ENCODE peak calls at places on chromosomes 1 and 21, in ten cellular contexts. S, I, X, F, O, W, U, M, P and C are unnamed samples.
A peak's percentile ranks its signal among the peaks of the same experiment; 100 is the strongest.

GRCh38 chr21:35473496-35473895 is 424.4 kb upstream of the RUNX1 start:
- DNase-seq in S (no peak), I (no peak), X (no peak), F (no peak), O (no peak), W (no peak), U (no peak), M (no peak), P (no peak), C (no peak)

GRCh38 chr1:93591833-93592635 is 89.6 kb downstream of the BCAR3 start:
- DNase-seq in S (no peak), I (no peak), X (no peak), F (peak; percentile 94), O (no peak), W (no peak), U (no peak), M (peak; percentile 55), P (no peak), C (peak; percentile 93)

GRCh38 chr1:119485246-119485645 is 21.8 kb upstream of the HSD3B1 start:
- DNase-seq in S (no peak), I (no peak), X (no peak), F (no peak), O (no peak), W (no peak), U (no peak), M (no peak), P (no peak), C (no peak)

GRCh38 chr1:29238601-29238964 is 2.3 kb downstream of the PTPRU start:
- DNase-seq in S (no peak), I (no peak), X (no peak), F (no peak), O (no peak), W (no peak), U (no peak), M (no peak), P (no peak), C (no peak)

GRCh38 chr1:37323486-37324377 is 150.6 kb upstream of the ZC3H12A start:
- DNase-seq in S (peak; percentile 8), I (no peak), X (no peak), F (no peak), O (no peak), W (no peak), U (peak; percentile 19), M (peak; percentile 70), P (peak; percentile 1), C (peak; percentile 54)

GRCh38 chr1:47970882-47971281 is 26.3 kb downstream of the TRABD2B start:
- DNase-seq in S (no peak), I (no peak), X (no peak), F (no peak), O (no peak), W (no peak), U (no peak), M (no peak), P (no peak), C (no peak)

GRCh38 chr1:115031595-115031994 is 2.0 kb downstream of the TSHB start:
- DNase-seq in S (no peak), I (no peak), X (no peak), F (no peak), O (no peak), W (no peak), U (no peak), M (no peak), P (no peak), C (no peak)

GRCh38 chr1:203499643-203500278 is 5.8 kb downstream of the OPTC start:
- DNase-seq in S (no peak), I (no peak), X (no peak), F (no peak), O (no peak), W (no peak), U (no peak), M (no peak), P (no peak), C (no peak)

GRCh38 chr1:7046314-7046713 is 261.1 kb downstream of the CAMTA1 start:
- DNase-seq in S (no peak), I (no peak), X (no peak), F (peak; percentile 27), O (no peak), W (peak; percentile 66), U (peak; percentile 66), M (no peak), P (no peak), C (no peak)

GRCh38 chr1:12622506-12622905 is 4.5 kb upstream of the DHRS3 start:
- DNase-seq in S (no peak), I (no peak), X (no peak), F (peak; percentile 68), O (no peak), W (no peak), U (no peak), M (no peak), P (no peak), C (no peak)